ENCODE peak calls at places on chromosomes 2 and 18, in six cellular contexts. S, N, M, G, X and P are unnamed samples.

GRCh38 chr2:215328066-215328465 is 16.2 kb downstream of the ATIC start:
- DNase-seq in S (no peak), N (no peak), M (no peak), G (no peak), X (no peak), P (no peak)

GRCh38 chr2:161905389-161906046 is 168.5 kb downstream of the DPP4 start:
- DNase-seq in S (no peak), N (peak), M (no peak), G (no peak), X (no peak), P (peak)

GRCh38 chr2:119638891-119639539 is 40.0 kb upstream of the TMEM177 start:
- DNase-seq in S (no peak), N (no peak), M (no peak), G (no peak), X (no peak), P (no peak)

GRCh38 chr2:178330175-178331021 is 120.6 kb downstream of the PRKRA start:
- DNase-seq in S (no peak), N (no peak), M (no peak), G (no peak), X (no peak), P (no peak)

GRCh38 chr2:122191331-122191730 is 435.9 kb downstream of the TSN start:
- DNase-seq in S (no peak), N (no peak), M (no peak), G (no peak), X (no peak), P (peak)

GRCh38 chr2:15968280-15969178 is 28.2 kb downstream of the MYCN start:
- DNase-seq in S (no peak), N (no peak), M (no peak), G (no peak), X (no peak), P (no peak)

GRCh38 chr2:26095758-26096157 is 61.9 kb downstream of the RAB10 start:
- DNase-seq in S (no peak), N (no peak), M (no peak), G (no peak), X (no peak), P (no peak)

GRCh38 chr2:46537624-46538023 is 58.3 kb downstream of the TMEM247 start:
- DNase-seq in S (no peak), N (no peak), M (no peak), G (no peak), X (no peak), P (no peak)

GRCh38 chr18:39555511-39555910 is 1989.9 kb upstream of the CELF4 start:
- DNase-seq in S (no peak), N (no peak), M (no peak), G (no peak), X (no peak), P (no peak)

GRCh38 chr2:81324046-81324445 is 1019.5 kb upstream of the LRRTM1 start:
- DNase-seq in S (no peak), N (no peak), M (no peak), G (no peak), X (no peak), P (peak)

GRCh38 chr2:142180820-142181533 is 50.2 kb upstream of the LRP1B start:
- DNase-seq in S (no peak), N (no peak), M (no peak), G (no peak), X (no peak), P (peak)

GRCh38 chr2:183264890-183265535 is 140.8 kb downstream of the NUP35 start:
- DNase-seq in S (no peak), N (no peak), M (no peak), G (no peak), X (no peak), P (no peak)

GRCh38 chr2:192499476-192499875 is 304.7 kb upstream of the TMEFF2 start:
- DNase-seq in S (no peak), N (no peak), M (no peak), G (no peak), X (no peak), P (peak)

GRCh38 chr2:171794918-171795317 is 99.1 kb downstream of the SLC25A12 start:
- DNase-seq in S (no peak), N (no peak), M (no peak), G (no peak), X (no peak), P (no peak)

GRCh38 chr18:46756559-46757201 is at the start of gene ST8SIA5:
- DNase-seq in S (no peak), N (no peak), M (no peak), G (no peak), X (no peak), P (no peak)

GRCh38 chr18:23825978-23826405 is 136.7 kb downstream of the LAMA3 start:
- DNase-seq in S (peak), N (no peak), M (peak), G (no peak), X (no peak), P (peak)

GRCh38 chr18:23387265-23387664 is 65.8 kb upstream of the RIOK3 start:
- DNase-seq in S (no peak), N (no peak), M (no peak), G (no peak), X (no peak), P (no peak)

GRCh38 chr18:73943763-73944162 is 203.9 kb downstream of the FBXO15 start:
- DNase-seq in S (no peak), N (no peak), M (no peak), G (no peak), X (no peak), P (no peak)